ENCODE peak calls at places on chromosomes 5 and 9, in five cellular contexts. U, P, V, N and C are unnamed samples.
A peak's percentile ranks its signal among the peaks of the same experiment; 100 is the strongest.

GRCh38 chr5:18566671-18567070 is 932.4 kb downstream of the TAF11L14 start:
- DNase-seq in U (no peak), V (no peak), P (no peak), N (no peak), C (no peak)

GRCh38 chr5:169870221-169870620 is 110.1 kb downstream of the INSYN2B start:
- DNase-seq in N (peak; percentile 61), U (no peak), V (no peak), P (no peak), C (no peak)

GRCh38 chr9:135116892-135117680 is 29.6 kb downstream of the OLFM1 start:
- DNase-seq in U (no peak), P (no peak), N (no peak), V (no peak), C (no peak)

GRCh38 chr5:134114886-134115805 is 665 bp downstream of the TCF7 start:
- DNase-seq in V (no peak), U (peak; percentile 20), P (no peak), N (no peak), C (peak; percentile 40)

GRCh38 chr5:24381861-24382460 is 262.8 kb downstream of the CDH10 start:
- DNase-seq in V (no peak), P (no peak), N (no peak), U (peak; percentile 19), C (no peak)

GRCh38 chr9:26243722-26244121 is 565.5 kb upstream of the TUSC1 start:
- DNase-seq in N (no peak), U (no peak), V (peak; percentile 61), P (peak; percentile 86), C (peak; percentile 15)

GRCh38 chr5:55146543-55147151 is 13.3 kb upstream of the GPX8 start:
- DNase-seq in N (peak; percentile 89), P (peak; percentile 92), U (peak; percentile 71), V (peak; percentile 82), C (peak; percentile 87)

GRCh38 chr5:56606202-56606601 is 209.1 kb upstream of the MAP3K1 start:
- DNase-seq in P (no peak), U (no peak), N (no peak), V (no peak), C (no peak)

GRCh38 chr9:35517136-35517535 is 27.2 kb downstream of the RUSC2 start:
- DNase-seq in N (peak; percentile 51), U (no peak), P (no peak), V (no peak), C (no peak)

GRCh38 chr5:115428676-115429075 is 115.9 kb downstream of the FEM1C start:
- DNase-seq in N (no peak), V (no peak), U (no peak), P (no peak), C (no peak)

GRCh38 chr9:94719878-94720277 is 6.6 kb upstream of the AOPEP start:
- DNase-seq in N (no peak), U (no peak), V (no peak), P (no peak), C (peak; percentile 25)

GRCh38 chr5:140147460-140147859 is 21.7 kb downstream of the IGIP start:
- DNase-seq in P (no peak), U (no peak), N (no peak), V (no peak), C (no peak)

GRCh38 chr9:134940236-134941208 is 22.8 kb upstream of the FCN1 start:
- DNase-seq in N (no peak), V (no peak), P (no peak), U (no peak), C (no peak)

GRCh38 chr5:87413116-87413645 is 451 bp upstream of the CCNH start:
- DNase-seq in U (no peak), V (no peak), P (no peak), N (no peak), C (no peak)

GRCh38 chr9:79116064-79116463 is 455.7 kb upstream of the TLE4 start:
- DNase-seq in V (no peak), N (no peak), U (no peak), P (no peak), C (no peak)
- TF ChIP-seq CTCF in V (peak; percentile 14), N (no peak), U (no peak), P (no peak), C (no peak)

GRCh38 chr9:129944501-129945116 is 98.4 kb downstream of the FNBP1 start:
- DNase-seq in V (no peak), U (peak; percentile 10), P (no peak), N (no peak), C (no peak)
- H3K27ac ChIP-seq in V (no peak overlapping the region), U (peak overlapping the region; percentile 40), P (no peak overlapping the region), N (no peak overlapping the region), C (no peak overlapping the region)

DNA sequence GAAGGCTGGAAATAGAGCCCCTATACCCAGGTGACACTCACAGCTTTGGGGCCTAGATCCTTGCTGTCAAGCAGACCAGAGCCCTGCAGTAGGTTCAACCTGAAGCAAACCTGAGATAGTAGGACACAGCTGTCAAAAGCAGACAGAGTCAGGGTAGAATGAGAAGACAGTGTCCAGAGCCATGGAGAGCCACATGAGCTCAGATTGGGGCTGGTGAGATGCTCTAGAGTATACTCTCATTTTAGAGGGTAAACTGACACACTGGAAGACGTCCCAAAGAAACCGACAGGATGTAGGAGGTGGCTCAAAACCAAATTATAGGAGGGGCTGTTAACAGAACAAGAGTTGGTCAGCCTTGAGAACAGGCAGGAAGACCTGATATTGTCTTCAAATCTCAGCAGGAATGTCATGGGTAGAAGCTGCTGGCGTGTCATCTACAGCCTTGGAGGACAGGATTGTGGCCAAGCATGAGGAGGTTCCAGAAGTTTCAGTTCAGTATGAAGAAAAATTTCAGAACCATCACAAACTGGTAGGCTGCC is 11.5 kb downstream of the CCDC69 start:
- DNase-seq in V (no peak), N (no peak), U (peak; percentile 58), P (no peak), C (no peak)
- TF ChIP-seq CTCF in V (no peak), N (no peak), U (no peak), P (no peak), C (no peak)

DNA sequence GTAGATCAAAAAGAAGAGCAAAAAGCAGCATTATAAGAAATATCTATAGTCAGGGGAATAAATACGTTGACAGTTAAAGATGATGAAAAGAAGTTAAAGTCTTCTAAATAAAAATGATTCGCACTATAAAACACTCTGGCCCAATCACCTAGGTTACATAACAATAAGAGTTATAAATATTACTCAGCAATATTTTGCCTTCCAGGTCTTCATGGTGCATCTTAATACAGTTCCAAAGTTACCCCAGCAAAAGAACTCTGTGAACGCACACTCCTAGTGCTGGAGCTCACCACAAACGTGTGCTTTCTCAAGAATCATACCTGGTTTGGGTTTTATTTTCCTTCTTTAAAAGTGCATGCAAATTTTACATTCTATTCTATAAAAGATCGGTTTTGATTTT is 44.7 kb downstream of the EPB41L4A start:
- DNase-seq in U (no peak), P (no peak), N (no peak), V (no peak), C (no peak)
- H3K27ac ChIP-seq in U (no peak overlapping the region), P (no peak overlapping the region), N (no peak overlapping the region), V (no peak overlapping the region), C (no peak overlapping the region)

GRCh38 chr5:61279725-61280124 is 52.3 kb upstream of the ZSWIM6 start:
- DNase-seq in P (no peak), N (no peak), U (no peak), V (no peak), C (no peak)

GRCh38 chr5:61277781-61278180 is 54.3 kb upstream of the ZSWIM6 start:
- DNase-seq in N (no peak), V (no peak), U (no peak), P (no peak), C (peak; percentile 94)

GRCh38 chr5:61275841-61276240 is 56.2 kb upstream of the ZSWIM6 start:
- DNase-seq in N (peak; percentile 69), P (peak; percentile 58), U (no peak), V (peak; percentile 50), C (peak; percentile 40)

GRCh38 chr5:61274561-61274960 is 57.5 kb upstream of the ZSWIM6 start:
- DNase-seq in P (no peak), U (no peak), V (no peak), N (peak; percentile 52), C (no peak)

DNA sequence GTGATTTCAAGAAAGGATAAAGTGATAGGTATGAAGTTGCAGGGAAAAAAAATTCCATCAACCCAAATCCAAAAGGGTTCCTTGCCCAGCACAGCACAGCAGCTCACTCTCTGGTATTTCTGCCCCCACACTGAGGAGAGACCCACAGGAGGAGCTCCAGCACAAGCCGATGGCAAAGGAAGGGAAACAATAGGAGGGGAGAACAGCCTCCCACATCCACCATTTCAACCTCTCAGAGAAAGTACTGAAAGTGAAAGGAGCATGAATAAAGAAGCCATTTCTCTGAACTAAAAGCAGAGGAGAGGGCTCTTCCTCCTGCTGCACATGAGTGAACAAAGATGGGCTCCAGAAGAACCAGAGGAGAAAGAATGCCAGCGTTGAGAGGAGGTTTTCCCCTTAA is 54.9 kb upstream of the ZSWIM6 start:
- DNase-seq in V (peak; percentile 29), U (no peak), N (peak; percentile 69), P (peak; percentile 83), C (no peak)
- TF ChIP-seq CTCF in V (peak; percentile 67), U (no peak), N (peak; percentile 45), P (peak; percentile 59), C (no peak)

GRCh38 chr9:77901771-77902170 is 129.8 kb downstream of the GNAQ start:
- DNase-seq in N (no peak), V (no peak), P (no peak), U (no peak), C (no peak)
- H3K27ac ChIP-seq in N (no peak overlapping the region), V (no peak overlapping the region), P (no peak overlapping the region), U (no peak overlapping the region), C (no peak overlapping the region)